ENCODE peak calls at places on chromosome 6, in five cellular contexts. P, A, O, Q and R are unnamed samples.
A peak's percentile ranks its signal among the peaks of the same experiment; 100 is the strongest.

GRCh38 chr6:108581237-108581931 is 20.7 kb downstream of the FOXO3 start:
- DNase-seq in P (peak; percentile 98), A (peak; percentile 33), O (no peak), Q (peak; percentile 51), R (no peak)

GRCh38 chr6:145350928-145351327 is 384.4 kb downstream of the EPM2A start:
- DNase-seq in P (no peak), A (no peak), O (no peak), Q (no peak), R (no peak)

GRCh38 chr6:105401247-105402089 is 1.4 kb downstream of the PREP start:
- DNase-seq in P (peak; percentile 34), A (no peak), O (no peak), Q (no peak), R (no peak)

GRCh38 chr6:53861543-53861942 is 66.7 kb downstream of the LRRC1 start:
- DNase-seq in P (no peak), A (peak; percentile 16), O (no peak), Q (no peak), R (no peak)

GRCh38 chr6:164107297-164107995 is 692.9 kb downstream of the QKI start:
- DNase-seq in P (peak; percentile 9), A (no peak), O (no peak), Q (no peak), R (no peak)

GRCh38 chr6:82651845-82652333 is 288.3 kb downstream of the TPBG start:
- DNase-seq in P (no peak), A (no peak), O (no peak), Q (no peak), R (no peak)

GRCh38 chr6:14655201-14655988 is 537.8 kb downstream of the CD83 start:
- DNase-seq in P (peak; percentile 53), A (no peak), O (no peak), Q (no peak), R (no peak)

GRCh38 chr6:152094992-152095592 is 287.6 kb downstream of the ESR1 start:
- DNase-seq in P (peak; percentile 99), A (peak; percentile 94), O (no peak), Q (peak; percentile 64), R (no peak)

DNA sequence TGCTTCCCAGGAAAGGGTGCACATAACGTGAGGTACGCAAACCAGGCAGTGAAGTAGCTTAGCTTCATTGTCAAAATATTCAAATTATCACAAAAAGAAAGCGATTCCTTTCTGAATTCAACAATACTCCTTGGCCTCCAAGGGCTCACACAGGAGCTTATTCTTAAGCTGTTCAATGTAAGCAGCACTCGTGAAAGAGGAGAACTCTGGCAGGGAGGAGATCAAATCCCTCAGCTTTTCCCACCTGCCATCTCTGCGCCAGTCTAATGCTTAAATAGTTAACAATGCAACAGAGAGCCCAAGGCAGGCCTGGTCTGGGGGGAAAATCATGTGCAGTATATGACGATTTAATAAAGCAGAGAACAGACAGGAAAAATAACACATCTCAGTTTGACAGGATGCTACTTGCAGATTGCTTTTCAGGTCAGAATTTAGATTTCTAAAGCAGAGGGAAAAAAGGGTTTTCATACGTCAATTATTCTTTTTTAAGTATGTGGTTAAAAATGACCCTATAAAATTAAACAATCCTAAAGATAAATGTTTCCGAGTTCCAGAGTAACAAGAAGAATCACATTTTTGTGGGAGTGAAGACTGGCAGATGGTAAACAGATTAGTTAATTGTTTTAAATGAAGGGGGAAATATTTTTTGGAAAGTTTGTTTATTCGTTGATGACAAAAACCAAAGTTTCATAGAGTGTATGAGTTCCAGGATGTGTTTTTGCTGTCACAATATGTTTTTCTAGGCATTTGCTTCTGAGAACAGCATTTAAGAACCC is 46.0 kb downstream of the PLAGL1 start:
- DNase-seq in P (no peak), A (no peak), O (peak; percentile 87), Q (no peak), R (no peak)
- H2AFZ ChIP-seq in P (no peak overlapping the region), A (no peak overlapping the region), O (no peak overlapping the region), Q (no peak overlapping the region), R (no peak overlapping the region)

DNA sequence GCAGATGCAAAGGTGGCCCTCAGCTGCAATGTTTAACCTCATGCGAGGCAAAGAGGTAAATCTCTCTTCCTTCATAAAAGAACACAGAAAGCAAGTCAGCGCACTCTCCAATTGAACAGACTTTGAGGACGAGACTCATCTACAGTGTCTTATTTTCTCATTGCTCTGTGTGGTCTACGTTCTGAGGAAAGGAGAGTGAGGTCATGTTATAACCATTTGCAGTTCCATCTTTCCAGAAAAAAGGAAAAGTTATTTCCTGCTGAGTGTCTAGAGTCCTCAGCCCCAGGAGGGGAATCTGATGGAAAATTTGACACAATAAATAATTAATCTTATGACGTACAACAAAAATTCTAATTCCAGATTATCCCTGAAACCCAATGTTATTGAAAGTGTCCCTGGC is 35.6 kb upstream of the THBS2 start:
- DNase-seq in P (no peak), A (no peak), O (no peak), Q (no peak), R (no peak)
- H3K27ac ChIP-seq in P (no peak overlapping the region), A (no peak overlapping the region), O (no peak overlapping the region), Q (no peak overlapping the region), R (no peak overlapping the region)

GRCh38 chr6:118917550-118918321 is 17.2 kb downstream of the MCM9 start:
- DNase-seq in P (no peak), A (no peak), O (no peak), Q (no peak), R (no peak)

GRCh38 chr6:118921084-118921483 is 13.9 kb downstream of the MCM9 start:
- DNase-seq in P (no peak), A (no peak), O (no peak), Q (no peak), R (no peak)

GRCh38 chr6:118914598-118914997 is 20.4 kb downstream of the MCM9 start:
- DNase-seq in P (no peak), A (no peak), O (no peak), Q (no peak), R (no peak)

GRCh38 chr6:118923035-118923434 is 11.9 kb downstream of the MCM9 start:
- DNase-seq in P (no peak), A (no peak), O (no peak), Q (no peak), R (no peak)

DNA sequence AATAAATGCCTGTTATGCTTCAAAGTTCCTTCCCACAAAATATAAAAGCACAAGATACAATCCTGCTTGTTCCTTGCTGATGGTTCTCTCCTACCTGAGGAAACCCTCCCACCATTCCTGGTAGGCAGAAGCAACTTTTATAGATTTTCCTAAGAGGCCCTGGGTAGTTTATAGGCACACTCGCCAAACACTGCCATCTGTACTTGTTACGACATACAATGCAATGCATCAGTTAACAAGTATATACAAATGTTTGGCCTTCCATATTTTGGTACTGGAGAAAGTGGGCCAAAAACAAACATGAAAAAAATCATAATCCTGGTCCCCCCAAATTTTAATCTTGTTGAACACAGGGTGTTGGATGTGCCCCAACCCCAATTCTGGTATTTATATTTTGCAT is 16.6 kb downstream of the MCM9 start:
- DNase-seq in P (peak; percentile 48), A (no peak), O (no peak), Q (no peak), R (no peak)
- H3K79me2 ChIP-seq in P (no peaks in the 10 kb centered on the region), A (no peaks in the 10 kb centered on the region), O (no peaks in the 10 kb centered on the region), Q (no peaks in the 10 kb centered on the region), R (no peaks in the 10 kb centered on the region)

GRCh38 chr6:56671651-56672461 is 29.2 kb upstream of the DST start:
- DNase-seq in P (peak; percentile 59), A (no peak), O (no peak), Q (no peak), R (no peak)
- H2AFZ ChIP-seq in P (no peak overlapping the region), A (no peak overlapping the region), O (no peak overlapping the region), Q (no peak overlapping the region), R (no peak overlapping the region)

DNA sequence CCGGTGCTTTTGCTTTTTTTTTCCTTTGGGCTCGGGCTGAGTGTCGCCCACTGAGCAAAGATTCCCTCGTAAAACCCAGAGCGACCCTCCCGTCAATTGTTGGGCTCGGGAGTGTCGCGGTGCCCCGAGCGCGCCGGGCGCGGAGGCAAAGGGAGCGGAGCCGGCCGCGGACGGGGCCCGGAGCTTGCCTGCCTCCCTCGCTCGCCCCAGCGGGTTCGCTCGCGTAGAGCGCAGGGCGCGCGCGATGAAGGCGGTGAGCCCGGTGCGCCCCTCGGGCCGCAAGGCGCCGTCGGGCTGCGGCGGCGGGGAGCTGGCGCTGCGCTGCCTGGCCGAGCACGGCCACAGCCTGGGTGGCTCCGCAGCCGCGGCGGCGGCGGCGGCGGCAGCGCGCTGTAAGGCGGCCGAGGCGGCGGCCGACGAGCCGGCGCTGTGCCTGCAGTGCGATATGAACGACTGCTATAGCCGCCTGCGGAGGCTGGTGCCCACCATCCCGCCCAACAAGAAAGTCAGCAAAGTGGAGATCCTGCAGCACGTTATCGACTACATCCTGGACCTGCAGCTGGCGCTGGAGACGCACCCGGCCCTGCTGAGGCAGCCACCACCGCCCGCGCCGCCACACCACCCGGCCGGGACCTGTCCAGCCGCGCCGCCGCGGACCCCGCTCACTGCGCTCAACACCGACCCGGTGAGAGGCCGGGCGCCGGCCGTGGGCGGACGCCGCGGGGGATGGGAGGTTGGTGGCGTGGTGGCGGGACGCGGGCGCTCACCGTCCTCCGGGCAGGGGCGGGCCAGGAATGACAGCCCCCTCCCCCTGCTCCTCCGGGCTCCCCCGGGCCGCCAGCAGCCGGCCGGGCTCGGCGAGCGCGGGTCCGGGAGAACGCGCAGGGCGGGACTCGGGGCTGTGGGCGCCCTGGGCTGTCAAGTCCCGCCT is 606 bp downstream of the ID4 start:
- DNase-seq in P (peak; percentile 28), A (peak; percentile 44), O (peak; percentile 87), Q (peak; percentile 51), R (peak; percentile 67)
- H3K27ac ChIP-seq in P (peak overlapping the region; percentile 53), A (no peak overlapping the region), O (peak overlapping the region; percentile 79), Q (no peak overlapping the region), R (peak overlapping the region; percentile 96)